ENCODE peak calls at places on chromosomes 5 and 9, in five cellular contexts. Y is neural crest cell, O is iris pigment epithelial cell, H is OCI-M1, V is transverse colon. C is an unnamed sample.

GRCh38 chr5:179914032-179914755 is 6.5 kb upstream of the TBC1D9B start:
- DNase-seq in Y (no peak), O (peak), H (peak), V (peak), C (peak)

GRCh38 chr5:10460252-10460906 is 18.7 kb downstream of the ROPN1L start:
- DNase-seq in Y (no peak), O (no peak), H (no peak), V (peak), C (peak)

GRCh38 chr9:127112683-127113539 is 9.5 kb downstream of the ANGPTL2 start:
- DNase-seq in Y (no peak), O (peak), H (no peak), V (no peak), C (no peak)

GRCh38 chr5:7850533-7851239 is at the start of gene CFAP90:
- DNase-seq in Y (peak), O (peak), H (no peak), V (peak), C (peak)

GRCh38 chr5:178433273-178433775 is 156.9 kb downstream of the COL23A1 start:
- DNase-seq in Y (no peak), O (no peak), H (no peak), V (no peak), C (no peak)

GRCh38 chr5:127697894-127698600 is 5.1 kb upstream of the CCDC192 start:
- DNase-seq in Y (no peak), O (peak), H (no peak), V (no peak), C (no peak)

GRCh38 chr5:74040811-74041491 is 415.0 kb downstream of the ARHGEF28 start:
- DNase-seq in Y (no peak), O (no peak), H (no peak), V (no peak), C (no peak)

GRCh38 chr5:124252094-124252750 is 494.2 kb downstream of the ZNF608 start:
- DNase-seq in Y (no peak), O (peak), H (no peak), V (no peak), C (no peak)

GRCh38 chr9:35258665-35259474 is 97.1 kb downstream of the UNC13B start:
- DNase-seq in Y (peak), O (peak), H (peak), V (peak), C (peak)

GRCh38 chr9:119802621-119803020 is 433.4 kb upstream of the BRINP1 start:
- DNase-seq in Y (no peak), O (no peak), H (no peak), V (peak), C (peak)

GRCh38 chr5:114695292-114695904 is 333.5 kb downstream of the KCNN2 start:
- DNase-seq in Y (no peak), O (no peak), H (no peak), V (no peak), C (no peak)

GRCh38 chr5:164362835-164363234 is 857.4 kb downstream of the MAT2B start:
- DNase-seq in Y (no peak), O (no peak), H (no peak), V (no peak), C (no peak)

GRCh38 chr5:176418251-176418650 is 1.9 kb upstream of the CLTB start:
- DNase-seq in Y (no peak), O (peak), H (no peak), V (peak), C (no peak)

GRCh38 chr5:151151793-151152192 is 5.8 kb downstream of the ANXA6 start:
- DNase-seq in Y (no peak), O (peak), H (peak), V (peak), C (no peak)

GRCh38 chr5:52469835-52470234 is 317.9 kb upstream of the ITGA1 start:
- DNase-seq in Y (no peak), O (no peak), H (peak), V (no peak), C (no peak)

GRCh38 chr5:1916041-1917001 is 33.6 kb upstream of the IRX4 start:
- DNase-seq in Y (no peak), O (no peak), H (no peak), V (no peak), C (no peak)

GRCh38 chr5:95861858-95862561 is 39.5 kb upstream of the GLRX start:
- DNase-seq in Y (no peak), O (peak), H (no peak), V (no peak), C (no peak)

GRCh38 chr5:112006721-112007120 is 249.7 kb upstream of the NREP start:
- DNase-seq in Y (no peak), O (peak), H (peak), V (no peak), C (no peak)

GRCh38 chr5:32276173-32276853 is 36.4 kb downstream of the MTMR12 start:
- DNase-seq in Y (no peak), O (peak), H (peak), V (no peak), C (no peak)

C was measured in colonic mucosa.